ENCODE peak calls at places on chromosome 18, in four cellular contexts. One of them, this sample, is unnamed.

GRCh38 chr18:61141691-61142090 is 191.5 kb upstream of the CDH20 start:
- DNase-seq in epithelial cell of esophagus: no peak
- DNase-seq in HAP-1: no peak
- DNase-seq in substantia nigra: no peak
- DNase-seq in this sample: no peak

GRCh38 chr18:35076556-35076955 is 35.3 kb downstream of the MAPRE2 start:
- DNase-seq in epithelial cell of esophagus: peak
- DNase-seq in HAP-1: no peak
- DNase-seq in substantia nigra: no peak
- DNase-seq in this sample: no peak

GRCh38 chr18:23703057-23703986 is 14.1 kb downstream of the LAMA3 start:
- DNase-seq in epithelial cell of esophagus: peak
- DNase-seq in HAP-1: peak
- DNase-seq in substantia nigra: no peak
- DNase-seq in this sample: no peak

GRCh38 chr18:43192408-43192807 is 76.9 kb upstream of the RIT2 start:
- DNase-seq in epithelial cell of esophagus: peak
- DNase-seq in HAP-1: no peak
- DNase-seq in substantia nigra: no peak
- DNase-seq in this sample: no peak

GRCh38 chr18:62881509-62882016 is 166.2 kb downstream of the PHLPP1 start:
- DNase-seq in epithelial cell of esophagus: peak
- DNase-seq in HAP-1: no peak
- DNase-seq in substantia nigra: no peak
- DNase-seq in this sample: no peak

GRCh38 chr18:12247946-12248345 is 6.2 kb upstream of the CIDEA start:
- DNase-seq in epithelial cell of esophagus: no peak
- DNase-seq in HAP-1: no peak
- DNase-seq in substantia nigra: no peak
- DNase-seq in this sample: no peak

GRCh38 chr18:26864658-26865057 is 849 bp downstream of the AQP4 start:
- DNase-seq in epithelial cell of esophagus: no peak
- DNase-seq in HAP-1: no peak
- DNase-seq in substantia nigra: no peak
- DNase-seq in this sample: no peak

GRCh38 chr18:6743988-6744387 is 14.5 kb downstream of the ARHGAP28 start:
- DNase-seq in epithelial cell of esophagus: no peak
- DNase-seq in HAP-1: no peak
- DNase-seq in substantia nigra: no peak
- DNase-seq in this sample: no peak

GRCh38 chr18:36692331-36692730 is 136.5 kb downstream of the TPGS2 start:
- DNase-seq in epithelial cell of esophagus: no peak
- DNase-seq in HAP-1: no peak
- DNase-seq in substantia nigra: no peak
- DNase-seq in this sample: no peak

GRCh38 chr18:34730774-34731173 is 20.7 kb downstream of the DTNA start:
- DNase-seq in epithelial cell of esophagus: no peak
- DNase-seq in HAP-1: no peak
- DNase-seq in substantia nigra: no peak
- DNase-seq in this sample: no peak

GRCh38 chr18:1002653-1003178 is 98.0 kb downstream of the ADCYAP1 start:
- DNase-seq in epithelial cell of esophagus: peak
- DNase-seq in HAP-1: no peak
- DNase-seq in substantia nigra: no peak
- DNase-seq in this sample: no peak

GRCh38 chr18:55096261-55097026 is 137.2 kb upstream of the CCDC68 start:
- DNase-seq in epithelial cell of esophagus: peak
- DNase-seq in HAP-1: peak
- DNase-seq in substantia nigra: peak
- DNase-seq in this sample: no peak

GRCh38 chr18:12657849-12658829 is at the start of gene SPIRE1:
- DNase-seq in epithelial cell of esophagus: peak
- DNase-seq in HAP-1: peak
- DNase-seq in substantia nigra: peak
- DNase-seq in this sample: no peak

GRCh38 chr18:35189510-35189909 is 51.3 kb upstream of the ZNF397 start:
- DNase-seq in epithelial cell of esophagus: no peak
- DNase-seq in HAP-1: no peak
- DNase-seq in substantia nigra: peak
- DNase-seq in this sample: no peak

GRCh38 chr18:33817096-33817495 is 239.1 kb downstream of the ASXL3 start:
- DNase-seq in epithelial cell of esophagus: peak
- DNase-seq in HAP-1: no peak
- DNase-seq in substantia nigra: no peak
- DNase-seq in this sample: no peak

GRCh38 chr18:46039967-46040746 is 31.9 kb downstream of the PSTPIP2 start:
- DNase-seq in epithelial cell of esophagus: no peak
- DNase-seq in HAP-1: no peak
- DNase-seq in substantia nigra: no peak
- DNase-seq in this sample: no peak

GRCh38 chr18:8987250-8987649 is 115.2 kb upstream of the NDUFV2 start:
- DNase-seq in epithelial cell of esophagus: peak
- DNase-seq in HAP-1: no peak
- DNase-seq in substantia nigra: no peak
- DNase-seq in this sample: no peak

GRCh38 chr18:36067118-36067957 is at the start of gene RPRD1A:
- DNase-seq in epithelial cell of esophagus: peak
- DNase-seq in HAP-1: peak
- DNase-seq in substantia nigra: peak
- DNase-seq in this sample: peak

GRCh38 chr18:48850891-48851302 is 99.9 kb downstream of the SMAD7 start:
- DNase-seq in epithelial cell of esophagus: no peak
- DNase-seq in HAP-1: no peak
- DNase-seq in substantia nigra: no peak
- DNase-seq in this sample: no peak

GRCh38 chr18:36247036-36247435 is 50.5 kb upstream of the FHOD3 start:
- DNase-seq in epithelial cell of esophagus: peak
- DNase-seq in HAP-1: no peak
- DNase-seq in substantia nigra: no peak
- DNase-seq in this sample: peak